ENCODE peak calls at places on chromosomes 12 and 14, in four cellular contexts. C is activated naive CD4-positive, alpha-beta T cell; K is adrenal gland; J is NCI-H1417 treated with DMSO at 0.1 percent for 48 hours. M is an unnamed sample.
A peak's percentile ranks its signal among the peaks of the same experiment; 100 is the strongest.

GRCh38 chr14:64645220-64645891 is 58.9 kb upstream of the PLEKHG3 start:
- DNase-seq in C (no peak), K (peak; percentile 63), J (no peak), M (no peak)

GRCh38 chr12:40336573-40337199 is 111.9 kb downstream of the LRRK2 start:
- DNase-seq in C (no peak), K (no peak), J (no peak), M (no peak)

GRCh38 chr12:105420659-105421240 is 90.3 kb downstream of the C12orf75 start:
- DNase-seq in C (peak; percentile 19), K (peak; percentile 92), J (peak; percentile 22), M (peak; percentile 73)

GRCh38 chr14:68558096-68558495 is 234.8 kb downstream of the ZFP36L1 start:
- DNase-seq in C (no peak), K (peak; percentile 23), J (no peak), M (peak; percentile 16)

GRCh38 chr14:49770212-49770817 is 2.4 kb downstream of the KLHDC2 start:
- DNase-seq in C (no peak), K (no peak), J (no peak), M (no peak)

GRCh38 chr12:57756406-57757341 is 1.8 kb downstream of the MARCHF9 start:
- DNase-seq in C (peak; percentile 51), K (no peak), J (no peak), M (no peak)

GRCh38 chr12:75781532-75782046 is 250.0 kb downstream of the PHLDA1 start:
- DNase-seq in C (no peak), K (no peak), J (no peak), M (no peak)

GRCh38 chr12:77682488-77682887 is 148.2 kb upstream of the NAV3 start:
- DNase-seq in C (no peak), K (no peak), J (no peak), M (no peak)

GRCh38 chr12:4780624-4781023 is 60.4 kb downstream of the GALNT8 start:
- DNase-seq in C (no peak), K (no peak), J (no peak), M (no peak)

GRCh38 chr12:94714378-94714777 is 64.0 kb upstream of the TMCC3 start:
- DNase-seq in C (no peak), K (peak; percentile 86), J (no peak), M (no peak)

GRCh38 chr14:100660498-100661339 is 66.0 kb upstream of the DLK1 start:
- DNase-seq in C (no peak), K (peak; percentile 74), J (no peak), M (peak; percentile 22)

GRCh38 chr12:118311666-118312065 is 61.0 kb downstream of the TAOK3 start:
- DNase-seq in C (no peak), K (no peak), J (no peak), M (no peak)

GRCh38 chr12:116591608-116592115 is 32.5 kb downstream of the MAP1LC3B2 start:
- DNase-seq in C (no peak), K (no peak), J (no peak), M (no peak)

GRCh38 chr12:76417116-76417515 is 68.9 kb upstream of the BBS10 start:
- DNase-seq in C (no peak), K (no peak), J (no peak), M (no peak)

GRCh38 chr14:104307246-104307626 is 168.8 kb downstream of the KIF26A start:
- DNase-seq in C (no peak), K (no peak), J (no peak), M (no peak)

GRCh38 chr12:67367843-67368242 is 98.7 kb downstream of the CAND1 start:
- DNase-seq in C (no peak), K (no peak), J (no peak), M (no peak)

GRCh38 chr12:57461904-57462306 is 2.3 kb downstream of the GLI1 start:
- DNase-seq in C (no peak), K (no peak), J (no peak), M (peak; percentile 11)

GRCh38 chr12:125143491-125143890 is 78.3 kb downstream of the AACS start:
- DNase-seq in C (no peak), K (peak; percentile 55), J (no peak), M (peak; percentile 88)

GRCh38 chr14:68141531-68142088 is 322.0 kb downstream of the RAD51B start:
- DNase-seq in C (no peak), K (no peak), J (no peak), M (no peak)

GRCh38 chr12:120939523-120939922 is 35.4 kb upstream of the SPPL3 start:
- DNase-seq in C (no peak), K (peak; percentile 65), J (no peak), M (peak; percentile 50)

GRCh38 chr14:64826333-64826732 is 53.4 kb downstream of the SPTB start:
- DNase-seq in C (no peak), K (no peak), J (no peak), M (no peak)

GRCh38 chr12:92973614-92974013 is 44.5 kb upstream of the EEA1 start:
- DNase-seq in C (no peak), K (no peak), J (no peak), M (no peak)

GRCh38 chr14:23061995-23062394 is 4.7 kb upstream of the CDH24 start:
- DNase-seq in C (no peak), K (peak; percentile 97), J (no peak), M (no peak)

GRCh38 chr14:64763801-64764511 is 59.7 kb downstream of the PLEKHG3 start:
- DNase-seq in C (no peak), K (peak; percentile 71), J (no peak), M (no peak)

GRCh38 chr12:77189463-77189862 is 124.1 kb upstream of the E2F7 start:
- DNase-seq in C (no peak), K (no peak), J (no peak), M (no peak)

GRCh38 chr12:65956056-65956738 is 131.9 kb downstream of the HMGA2 start:
- DNase-seq in C (no peak), K (no peak), J (no peak), M (no peak)

GRCh38 chr12:614727-615060 is 48.6 kb downstream of the NINJ2 start:
- DNase-seq in C (no peak), K (no peak), J (no peak), M (no peak)

GRCh38 chr12:89593873-89594272 is 68.0 kb upstream of the POC1B start:
- DNase-seq in C (no peak), K (no peak), J (no peak), M (no peak)